ENCODE peak calls at places on chromosomes 11 and 22, in seven cellular contexts. M is astrocyte of the spinal cord, E is WERI-Rb-1, F is H1, X is foreskin fibroblast, P is gastrocnemius medialis, S is fibroblast of mammary gland. L is an unnamed sample.

GRCh38 chr11:34721646-34722045 is 100.8 kb downstream of the EHF start:
- DNase-seq in M (peak; percentile 15), E (no peak), F (no peak), X (no peak), P (no peak), S (peak; percentile 6), L (no peak)

GRCh38 chr11:70487763-70488162 is 89.4 kb downstream of the CTTN start:
- DNase-seq in M (no peak), E (no peak), F (no peak), X (no peak), P (no peak), S (no peak), L (no peak)

GRCh38 chr11:18243783-18244362 is 4.6 kb downstream of the SAA2 start:
- DNase-seq in M (peak; percentile 73), E (peak; percentile 72), F (peak; percentile 19), X (peak; percentile 49), P (no peak), S (peak; percentile 74), L (peak; percentile 19)

GRCh38 chr22:22786301-22787115 is 101.1 kb upstream of the IGLL5 start:
- DNase-seq in M (no peak), E (no peak), F (no peak), X (no peak), P (no peak), S (no peak), L (no peak)

GRCh38 chr22:29626497-29627195 is 23.2 kb downstream of the NF2 start:
- DNase-seq in M (peak; percentile 78), E (no peak), F (no peak), X (peak; percentile 88), P (no peak), S (peak; percentile 96), L (no peak)

GRCh38 chr11:100932474-100933100 is 197.0 kb downstream of the PGR start:
- DNase-seq in M (peak; percentile 56), E (no peak), F (no peak), X (no peak), P (no peak), S (peak; percentile 57), L (no peak)

GRCh38 chr11:124310746-124311145 is 3.0 kb downstream of the OR8D1 start:
- DNase-seq in M (peak; percentile 48), E (no peak), F (no peak), X (no peak), P (no peak), S (peak; percentile 7), L (no peak)

GRCh38 chr11:130816516-130816915 is 99.8 kb downstream of the SNX19 start:
- DNase-seq in M (no peak), E (no peak), F (no peak), X (no peak), P (no peak), S (peak; percentile 45), L (no peak)

GRCh38 chr11:134032501-134033091 is 36.3 kb upstream of the JAM3 start:
- DNase-seq in M (no peak), E (no peak), F (no peak), X (no peak), P (no peak), S (no peak), L (no peak)

GRCh38 chr11:61162092-61162935 is 1.1 kb upstream of the VPS37C start:
- DNase-seq in M (peak; percentile 32), E (peak; percentile 49), F (no peak), X (no peak), P (no peak), S (peak; percentile 61), L (no peak)

GRCh38 chr11:118142809-118143208 is 9.8 kb downstream of the SCN4B start:
- DNase-seq in M (no peak), E (no peak), F (no peak), X (no peak), P (no peak), S (no peak), L (no peak)

GRCh38 chr11:68010058-68011041 is at the start of gene ALDH3B1:
- DNase-seq in M (peak; percentile 79), E (peak; percentile 40), F (no peak), X (peak; percentile 92), P (peak; percentile 71), S (peak; percentile 84), L (peak; percentile 88)

GRCh38 chr22:40412441-40412840 is 42.0 kb downstream of the SGSM3 start:
- DNase-seq in M (no peak), E (no peak), F (no peak), X (no peak), P (no peak), S (no peak), L (no peak)

GRCh38 chr22:36863979-36864378 is 3.2 kb downstream of the NCF4 start:
- DNase-seq in M (no peak), E (no peak), F (no peak), X (no peak), P (no peak), S (no peak), L (no peak)

GRCh38 chr22:24977370-24978230 is 25.1 kb downstream of the KIAA1671 start:
- DNase-seq in M (peak; percentile 53), E (no peak), F (no peak), X (no peak), P (no peak), S (no peak), L (peak; percentile 50)

GRCh38 chr11:126339866-126340434 is 15.5 kb upstream of the ST3GAL4 start:
- DNase-seq in M (no peak), E (no peak), F (no peak), X (peak; percentile 37), P (peak; percentile 54), S (peak; percentile 77), L (peak; percentile 72)

GRCh38 chr11:79092791-79093313 is 348.0 kb downstream of the TENM4 start:
- DNase-seq in M (peak; percentile 90), E (no peak), F (no peak), X (peak; percentile 99), P (peak; percentile 56), S (peak; percentile 100), L (peak; percentile 23)

GRCh38 chr11:117084992-117085391 is 13.2 kb downstream of the SIK3 start:
- DNase-seq in M (no peak), E (no peak), F (no peak), X (no peak), P (no peak), S (no peak), L (no peak)

GRCh38 chr11:72245232-72245816 is 1.3 kb upstream of the PHOX2A start:
- DNase-seq in M (no peak), E (no peak), F (no peak), X (no peak), P (no peak), S (no peak), L (no peak)

GRCh38 chr11:124597661-124598060 is 13.6 kb upstream of the PANX3 start:
- DNase-seq in M (no peak), E (no peak), F (no peak), X (no peak), P (no peak), S (no peak), L (no peak)

GRCh38 chr11:10134975-10135481 is 159.0 kb downstream of the SBF2 start:
- DNase-seq in M (no peak), E (no peak), F (no peak), X (no peak), P (no peak), S (no peak), L (no peak)

GRCh38 chr22:35227248-35227647 is 30.0 kb upstream of the HMGXB4 start:
- DNase-seq in M (no peak), E (no peak), F (no peak), X (no peak), P (no peak), S (no peak), L (no peak)

GRCh38 chr22:35230839-35231584 is 26.3 kb upstream of the HMGXB4 start:
- DNase-seq in M (no peak), E (peak; percentile 58), F (no peak), X (no peak), P (no peak), S (no peak), L (no peak)

GRCh38 chr22:35229865-35230264 is 27.4 kb upstream of the HMGXB4 start:
- DNase-seq in M (no peak), E (peak; percentile 65), F (no peak), X (no peak), P (no peak), S (no peak), L (no peak)

GRCh38 chr22:35230417-35230816 is 26.9 kb upstream of the HMGXB4 start:
- DNase-seq in M (no peak), E (peak; percentile 39), F (no peak), X (no peak), P (no peak), S (no peak), L (no peak)

GRCh38 chr22:35231585-35232084 is 25.7 kb upstream of the HMGXB4 start:
- DNase-seq in M (peak; percentile 65), E (peak; percentile 80), F (peak; percentile 68), X (peak; percentile 31), P (no peak), S (peak; percentile 68), L (no peak)
- H3K4me3 ChIP-seq in M (no peak overlapping the region), E (peak overlapping the region; percentile 50), F (no peak overlapping the region), X (no peak overlapping the region), P (no peak overlapping the region), S (no peak overlapping the region), L (no peak overlapping the region)

DNA sequence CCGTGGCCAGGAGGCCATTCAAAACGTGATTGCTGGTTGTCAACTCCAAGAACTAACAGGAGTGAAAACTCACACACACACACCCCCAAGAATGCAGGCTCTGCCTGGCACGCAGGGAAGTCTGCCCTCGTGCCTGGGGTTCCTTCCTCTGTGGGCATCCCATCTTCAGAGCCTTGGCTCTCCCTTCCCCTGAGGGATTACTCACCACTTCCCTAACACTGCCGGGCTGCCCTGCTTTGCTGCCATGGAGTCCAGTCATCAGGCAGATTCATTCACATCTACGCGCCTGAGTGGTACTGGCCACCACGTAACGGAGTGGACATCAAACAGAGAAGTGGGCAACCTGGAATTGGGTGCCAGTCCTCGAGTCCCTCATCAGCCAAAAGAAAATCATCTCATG is 120.7 kb upstream of the TMEM45B start:
- DNase-seq in M (peak; percentile 7), E (no peak), F (no peak), X (no peak), P (no peak), S (peak; percentile 9), L (no peak)
- H3K4me3 ChIP-seq in M (no peak overlapping the region), E (no peak overlapping the region), F (no peak overlapping the region), X (no peak overlapping the region), P (no peak overlapping the region), S (no peak overlapping the region), L (no peak overlapping the region)

DNA sequence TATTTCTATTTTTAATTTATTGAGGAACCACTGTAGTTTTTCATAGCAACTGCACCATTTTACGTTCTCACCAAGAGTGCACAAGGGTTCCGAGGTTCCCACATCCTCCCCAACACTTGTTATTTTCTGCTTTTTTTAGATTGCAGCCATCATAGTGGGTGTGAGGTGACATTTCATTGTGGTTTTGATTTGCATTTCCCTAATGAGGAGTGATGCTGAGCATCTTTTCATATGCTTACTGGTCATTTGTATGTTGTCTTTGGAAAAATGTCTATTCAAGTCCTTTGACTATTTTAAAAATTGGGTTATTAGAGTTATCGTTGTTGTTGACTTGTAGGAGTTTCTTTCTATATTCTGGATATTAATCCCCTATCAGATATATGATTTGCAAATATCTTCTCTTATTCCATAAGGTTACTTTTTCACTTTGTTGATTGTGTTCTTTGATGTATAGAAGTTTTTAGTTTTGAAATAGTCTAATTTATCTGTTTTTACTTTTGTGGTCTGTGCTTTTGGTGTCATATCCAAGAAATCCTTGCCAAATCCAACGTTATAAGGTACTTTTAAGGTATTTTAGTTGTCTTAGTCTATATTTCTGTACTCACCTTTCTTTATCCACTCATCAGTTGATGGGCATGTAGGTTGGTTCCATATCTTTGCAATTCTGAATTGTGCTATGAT is 9.0 kb downstream of the NEAT1 start:
- DNase-seq in M (peak; percentile 44), E (no peak), F (no peak), X (no peak), P (no peak), S (peak; percentile 59), L (no peak)
- H3K4me3 ChIP-seq in M (peak overlapping the region; percentile 10), E (no peak overlapping the region), F (no peak overlapping the region), X (peak overlapping the region; percentile 24), P (peak overlapping the region; percentile 95), S (no peak overlapping the region), L (no peak overlapping the region)

GRCh38 chr11:17075506-17075905 is 2.0 kb downstream of the RPS13 start:
- DNase-seq in M (no peak), E (no peak), F (no peak), X (no peak), P (no peak), S (no peak), L (no peak)
- H3K4me3 ChIP-seq in M (no peak overlapping the region), E (no peak overlapping the region), F (no peak overlapping the region), X (peak overlapping the region; percentile 94), P (peak overlapping the region; percentile 93), S (peak overlapping the region; percentile 99), L (no peak overlapping the region)

L was measured in tibial nerve.